ENCODE peak calls at places on chromosomes 11 and 22, in eight cellular contexts. F is stomach, T is sigmoid colon, Z is suprapubic skin, H is H1, I is HCT116, Y is prostate gland, E is esophagus muscularis mucosa. S is an unnamed sample.

GRCh38 chr22:41661088-41661487 is 27.6 kb downstream of the SNU13 start:
- DNase-seq in F (no peak), T (no peak), Z (no peak), H (no peak), I (no peak), Y (no peak), E (no peak), S (no peak)

GRCh38 chr22:20299736-20300136 is 20.1 kb downstream of the DGCR6L start:
- DNase-seq in F (peak), T (no peak), Z (no peak), H (no peak), I (no peak), Y (no peak), E (no peak), S (peak)

GRCh38 chr11:44320289-44320973 is 10.5 kb upstream of the ALX4 start:
- DNase-seq in F (no peak), T (no peak), Z (no peak), H (no peak), I (no peak), Y (no peak), E (no peak), S (no peak)

GRCh38 chr11:15707971-15708370 is 593.2 kb downstream of the INSC start:
- DNase-seq in F (peak), T (no peak), Z (peak), H (no peak), I (no peak), Y (peak), E (no peak), S (no peak)

GRCh38 chr11:72735495-72736027 is 16.6 kb downstream of the ARAP1 start:
- DNase-seq in F (no peak), T (peak), Z (no peak), H (no peak), I (peak), Y (no peak), E (no peak), S (peak)

GRCh38 chr22:44448271-44448780 is 49.7 kb downstream of the RTL6 start:
- DNase-seq in F (peak), T (peak), Z (no peak), H (no peak), I (no peak), Y (peak), E (no peak), S (peak)

GRCh38 chr22:48182036-48182435 is 1419.6 kb downstream of the TBC1D22A start:
- DNase-seq in F (no peak), T (no peak), Z (no peak), H (no peak), I (no peak), Y (no peak), E (no peak), S (no peak)

GRCh38 chr11:111344032-111344431 is 35.0 kb downstream of the POU2AF1 start:
- DNase-seq in F (no peak), T (peak), Z (no peak), H (no peak), I (no peak), Y (no peak), E (peak), S (no peak)

GRCh38 chr22:49351761-49352221 is 475.9 kb downstream of the BRD1 start:
- DNase-seq in F (peak), T (no peak), Z (peak), H (no peak), I (no peak), Y (no peak), E (no peak), S (peak)

GRCh38 chr11:1573847-1574255 is 1.8 kb upstream of the DUSP8 start:
- DNase-seq in F (peak), T (peak), Z (no peak), H (no peak), I (peak), Y (peak), E (no peak), S (no peak)
- H3K4me3 ChIP-seq in F (peak), T (peak), Z (peak), H (peak), I (peak), Y (no peak), E (peak), S (peak)

DNA sequence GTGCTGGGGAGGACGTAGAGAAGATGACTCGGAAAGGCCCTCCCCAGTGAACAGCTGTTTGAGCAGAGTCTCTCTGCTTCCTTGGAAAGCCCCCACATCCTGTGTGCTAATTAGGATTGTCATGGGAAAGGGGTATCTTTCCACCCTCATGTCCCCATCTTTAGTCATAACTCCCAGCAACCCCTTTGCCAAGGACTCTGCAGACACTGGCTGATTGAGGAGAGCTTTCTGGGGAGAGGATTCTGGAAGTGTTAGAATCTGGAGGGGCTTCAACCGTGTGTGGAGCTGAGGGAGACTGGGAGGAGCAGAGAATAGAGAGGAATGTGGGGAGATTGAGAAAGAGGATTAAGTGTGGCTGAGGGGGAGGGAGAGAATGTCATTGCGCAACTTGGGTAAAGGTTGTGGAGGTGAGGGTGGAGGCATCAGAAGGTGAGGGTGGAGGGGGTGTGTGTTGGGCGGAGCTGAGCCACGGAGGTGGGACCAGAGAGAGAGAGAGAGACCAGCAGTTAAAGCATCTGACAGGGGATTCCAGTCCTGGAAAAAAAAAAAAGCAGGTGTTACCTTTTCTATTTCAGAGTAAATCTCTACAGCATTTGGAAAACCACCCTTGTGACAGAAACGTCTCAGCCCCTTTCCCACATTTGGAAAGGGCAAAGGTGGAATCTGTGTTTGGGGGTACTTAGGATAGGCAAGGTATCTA is 2.2 kb downstream of the DTX4 start:
- DNase-seq in F (peak), T (peak), Z (no peak), H (no peak), I (no peak), Y (peak), E (peak), S (no peak)
- TF ChIP-seq POLR2AphosphoS5 in F (no peak), T (no peak), Z (no peak), H (peak), I (no peak), Y (peak), E (no peak), S (no peak)

DNA sequence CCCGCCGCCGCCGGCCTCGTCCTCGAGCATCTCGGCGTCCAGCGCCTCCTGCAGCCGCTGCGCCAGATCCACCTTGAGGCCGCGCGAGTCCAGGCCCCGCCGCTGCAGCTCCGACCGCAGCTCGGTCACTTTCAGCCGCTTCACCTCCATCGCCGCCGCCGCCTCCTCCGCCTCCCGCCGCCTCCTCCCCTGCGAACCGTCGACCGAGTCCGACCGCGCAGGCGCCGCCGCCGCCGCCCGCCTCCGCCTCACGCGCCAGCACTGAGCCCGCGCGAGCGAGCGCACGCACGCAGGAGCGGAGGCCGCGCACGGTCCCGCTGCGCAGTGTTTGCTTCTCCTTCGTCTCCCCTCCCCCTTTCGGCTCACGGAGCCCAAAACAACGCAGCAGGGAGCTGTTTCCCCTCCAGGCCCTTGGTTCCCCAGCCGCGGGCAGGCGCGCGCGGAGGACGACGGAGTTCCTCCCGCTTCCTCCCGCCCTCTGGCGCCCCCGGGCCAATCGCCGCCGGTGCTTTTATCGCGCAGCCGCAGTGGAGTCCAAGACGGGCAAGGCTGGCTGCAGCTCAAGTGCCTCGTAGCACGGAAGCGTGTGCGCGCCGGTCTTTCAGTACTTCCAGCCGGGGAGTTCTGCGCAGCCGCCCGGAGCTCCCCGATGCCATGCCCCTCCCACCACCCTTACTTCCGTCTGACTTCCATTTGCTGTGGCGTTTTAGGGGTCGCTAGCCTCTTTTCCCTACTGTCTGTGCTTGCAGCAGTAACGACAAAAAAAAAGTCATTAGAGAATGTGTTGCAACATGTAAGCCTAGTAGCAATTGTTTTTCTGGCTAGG is at the start of gene HNRNPUL2:
- DNase-seq in F (peak), T (peak), Z (peak), H (peak), I (peak), Y (peak), E (peak), S (peak)
- TF ChIP-seq POLR2A in F (no peak), T (peak), Z (peak), H (peak), I (peak), Y (peak), E (peak), S (no peak)

DNA sequence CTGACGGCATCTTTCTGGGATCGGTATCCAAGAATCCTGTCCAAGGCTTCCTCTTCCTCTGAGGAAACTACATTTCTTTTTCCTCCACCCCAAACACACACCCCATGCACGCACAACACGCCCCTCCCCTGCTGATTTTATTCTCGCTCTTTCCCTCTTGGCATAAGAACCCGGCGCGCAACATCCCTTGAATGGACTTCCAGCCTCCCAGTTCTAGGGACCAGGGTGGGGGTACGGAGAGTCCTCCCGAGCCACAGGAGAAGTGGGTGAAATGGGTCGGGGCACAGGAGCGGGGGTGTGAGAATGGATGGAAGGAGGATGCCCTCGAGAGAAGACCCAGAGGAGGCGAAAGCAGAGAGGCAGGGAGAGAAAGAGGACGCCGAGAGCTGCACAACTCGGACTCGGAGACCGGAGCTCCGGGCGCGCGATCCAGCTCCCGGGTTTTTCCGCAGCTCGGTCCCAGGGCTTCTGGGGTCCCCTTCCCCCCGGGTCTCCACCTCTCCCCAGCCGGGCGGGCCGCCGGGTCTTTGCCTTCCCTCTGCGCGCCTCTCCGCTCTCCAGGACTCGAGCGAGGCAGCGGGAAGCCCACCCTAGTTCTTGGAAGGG is 1.4 kb upstream of the LARGE1 start:
- DNase-seq in F (peak), T (peak), Z (peak), H (no peak), I (no peak), Y (peak), E (peak), S (peak)
- H3K4me3 ChIP-seq in F (peak), T (peak), Z (peak), H (peak), I (peak), Y (peak), E (peak), S (peak)

DNA sequence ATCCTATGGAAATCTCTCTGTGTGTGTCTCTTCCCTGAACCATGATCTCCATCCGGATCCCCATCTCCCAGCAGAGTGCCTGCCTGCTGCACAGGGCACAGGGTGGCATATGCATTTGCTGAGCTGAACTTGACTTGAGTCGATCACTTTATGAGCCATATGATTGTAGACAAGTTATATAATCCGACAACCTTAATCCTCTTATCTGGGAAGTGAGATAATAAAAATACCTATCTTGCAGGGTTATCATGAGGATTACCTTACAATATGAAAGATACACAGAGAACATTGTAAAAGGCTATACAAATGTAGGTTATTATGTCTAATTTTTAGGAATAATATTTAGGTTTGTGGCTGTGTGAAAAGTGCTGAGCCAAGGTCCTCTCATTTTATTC is 124.5 kb downstream of the ST3GAL4 start:
- DNase-seq in F (no peak), T (no peak), Z (no peak), H (no peak), I (no peak), Y (no peak), E (no peak), S (peak)
- TF ChIP-seq POLR2AphosphoS5 in F (no peak), T (no peak), Z (no peak), H (no peak), I (no peak), Y (no peak), E (no peak), S (no peak)

GRCh38 chr11:6111635-6112034 is 4.2 kb downstream of the OR56B4 start:
- DNase-seq in F (no peak), T (no peak), Z (no peak), H (no peak), I (no peak), Y (no peak), E (no peak), S (no peak)

DNA sequence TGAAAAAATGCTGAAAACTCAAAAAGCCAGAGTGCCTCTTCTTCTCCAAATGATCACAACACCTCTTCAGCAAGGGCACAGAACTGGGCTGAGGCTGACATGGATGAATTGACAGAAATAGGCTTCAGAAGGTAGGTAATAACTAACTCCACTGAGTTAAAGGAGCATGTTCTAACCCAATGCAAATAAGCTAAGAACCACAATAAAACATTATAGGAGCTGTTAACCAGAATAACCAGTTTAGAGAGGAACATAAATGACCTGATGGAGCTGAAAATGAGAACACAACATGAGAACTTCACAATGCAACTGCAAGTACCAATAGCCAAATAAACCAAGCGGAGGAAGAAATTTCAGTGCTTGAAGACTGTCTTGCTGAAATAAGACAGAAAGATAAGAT is 9.2 kb downstream of the OR56B4 start:
- DNase-seq in F (no peak), T (no peak), Z (no peak), H (no peak), I (no peak), Y (no peak), E (no peak), S (no peak)
- TF ChIP-seq POLR2A in F (no peak), T (no peak), Z (no peak), H (no peak), I (no peak), Y (no peak), E (no peak), S (no peak)

GRCh38 chr11:5597953-5598352 is 1.5 kb downstream of the TRIM6 start:
- DNase-seq in F (no peak), T (no peak), Z (no peak), H (no peak), I (no peak), Y (no peak), E (no peak), S (no peak)
- H3K4me3 ChIP-seq in F (no peak), T (peak), Z (no peak), H (peak), I (no peak), Y (no peak), E (no peak), S (no peak)